ENCODE peak calls at places on chromosomes 7 and 10, in seven cellular contexts. One of them, this sample, is unnamed.

GRCh38 chr7:150631084-150631824 is 931 bp downstream of the GIMAP6 start:
- DNase-seq in H1: no peak
- DNase-seq in mesenchymal stem cell: no peak
- DNase-seq in H9: no peak
- DNase-seq in trophoblast cell: no peak
- DNase-seq in neuronal stem cell: no peak
- DNase-seq in IMR-90: no peak
- DNase-seq in this sample: no peak

GRCh38 chr7:90749774-90750173 is 153.7 kb downstream of the CDK14 start:
- DNase-seq in H9: no peak
- DNase-seq in trophoblast cell: no peak
- DNase-seq in H1: no peak
- DNase-seq in neuronal stem cell: no peak
- DNase-seq in IMR-90: peak
- DNase-seq in mesenchymal stem cell: peak
- DNase-seq in this sample: peak

GRCh38 chr10:30056281-30056680 is 3.1 kb downstream of the JCAD start:
- DNase-seq in mesenchymal stem cell: peak
- DNase-seq in IMR-90: peak
- DNase-seq in trophoblast cell: peak
- DNase-seq in H9: no peak
- DNase-seq in neuronal stem cell: no peak
- DNase-seq in H1: no peak
- DNase-seq in this sample: no peak

GRCh38 chr10:124392651-124393342 is 25.9 kb downstream of the OAT start:
- DNase-seq in IMR-90: no peak
- DNase-seq in neuronal stem cell: no peak
- DNase-seq in mesenchymal stem cell: no peak
- DNase-seq in H9: no peak
- DNase-seq in trophoblast cell: no peak
- DNase-seq in H1: no peak
- DNase-seq in this sample: no peak

GRCh38 chr7:150631866-150632864 is at the start of gene GIMAP6:
- DNase-seq in IMR-90: no peak
- DNase-seq in trophoblast cell: no peak
- DNase-seq in H9: no peak
- DNase-seq in H1: no peak
- DNase-seq in neuronal stem cell: no peak
- DNase-seq in mesenchymal stem cell: no peak
- DNase-seq in this sample: no peak

GRCh38 chr7:34849163-34849960 is 187.9 kb downstream of the DPY19L1 start:
- DNase-seq in H9: no peak
- DNase-seq in IMR-90: no peak
- DNase-seq in mesenchymal stem cell: no peak
- DNase-seq in H1: no peak
- DNase-seq in neuronal stem cell: no peak
- DNase-seq in trophoblast cell: peak
- DNase-seq in this sample: no peak

GRCh38 chr10:50464004-50464409 is 159.7 kb downstream of the SGMS1 start:
- DNase-seq in H9: no peak
- DNase-seq in neuronal stem cell: no peak
- DNase-seq in IMR-90: peak
- DNase-seq in mesenchymal stem cell: peak
- DNase-seq in trophoblast cell: no peak
- DNase-seq in H1: no peak
- DNase-seq in this sample: no peak

GRCh38 chr7:69932034-69932628 is 333.9 kb downstream of the AUTS2 start:
- DNase-seq in H9: no peak
- DNase-seq in IMR-90: peak
- DNase-seq in trophoblast cell: peak
- DNase-seq in H1: no peak
- DNase-seq in mesenchymal stem cell: peak
- DNase-seq in neuronal stem cell: peak
- DNase-seq in this sample: peak

GRCh38 chr7:74051629-74052410 is 23.8 kb downstream of the ELN start:
- DNase-seq in H9: peak
- DNase-seq in IMR-90: no peak
- DNase-seq in H1: no peak
- DNase-seq in neuronal stem cell: no peak
- DNase-seq in trophoblast cell: peak
- DNase-seq in mesenchymal stem cell: peak
- DNase-seq in this sample: peak

GRCh38 chr7:159126496-159127345 is 17.9 kb downstream of the VIPR2 start:
- DNase-seq in neuronal stem cell: no peak
- DNase-seq in H1: no peak
- DNase-seq in trophoblast cell: peak
- DNase-seq in mesenchymal stem cell: no peak
- DNase-seq in IMR-90: no peak
- DNase-seq in H9: peak
- DNase-seq in this sample: no peak

GRCh38 chr7:143255564-143255963 is 7.7 kb upstream of the GSTK1 start:
- DNase-seq in neuronal stem cell: no peak
- DNase-seq in IMR-90: no peak
- DNase-seq in H9: no peak
- DNase-seq in trophoblast cell: no peak
- DNase-seq in H1: no peak
- DNase-seq in mesenchymal stem cell: peak
- DNase-seq in this sample: no peak

GRCh38 chr7:114343949-114344708 is 70.5 kb upstream of the FOXP2 start:
- DNase-seq in IMR-90: no peak
- DNase-seq in H9: no peak
- DNase-seq in H1: no peak
- DNase-seq in neuronal stem cell: no peak
- DNase-seq in trophoblast cell: no peak
- DNase-seq in mesenchymal stem cell: no peak
- DNase-seq in this sample: no peak

GRCh38 chr10:112461029-112461887 is 14.2 kb downstream of the VTI1A start:
- DNase-seq in neuronal stem cell: no peak
- DNase-seq in mesenchymal stem cell: peak
- DNase-seq in trophoblast cell: no peak
- DNase-seq in H1: no peak
- DNase-seq in IMR-90: peak
- DNase-seq in H9: no peak
- DNase-seq in this sample: peak

GRCh38 chr10:110356628-110357245 is 52.0 kb upstream of the SMNDC1 start:
- DNase-seq in mesenchymal stem cell: peak
- DNase-seq in H9: no peak
- DNase-seq in neuronal stem cell: no peak
- DNase-seq in H1: no peak
- DNase-seq in IMR-90: peak
- DNase-seq in trophoblast cell: peak
- DNase-seq in this sample: no peak

GRCh38 chr7:931871-932650 is 22.4 kb downstream of the ADAP1 start:
- DNase-seq in H1: no peak
- DNase-seq in H9: no peak
- DNase-seq in IMR-90: no peak
- DNase-seq in mesenchymal stem cell: no peak
- DNase-seq in trophoblast cell: no peak
- DNase-seq in neuronal stem cell: no peak
- DNase-seq in this sample: no peak

GRCh38 chr7:65938336-65938895 is 43.6 kb downstream of the GUSB start:
- DNase-seq in trophoblast cell: no peak
- DNase-seq in neuronal stem cell: no peak
- DNase-seq in IMR-90: peak
- DNase-seq in H9: no peak
- DNase-seq in H1: no peak
- DNase-seq in mesenchymal stem cell: no peak
- DNase-seq in this sample: no peak

GRCh38 chr7:148882668-148883232 is 1.3 kb downstream of the EZH2 start:
- DNase-seq in mesenchymal stem cell: peak
- DNase-seq in neuronal stem cell: no peak
- DNase-seq in H9: no peak
- DNase-seq in H1: no peak
- DNase-seq in trophoblast cell: no peak
- DNase-seq in IMR-90: no peak
- DNase-seq in this sample: no peak

GRCh38 chr10:77713506-77714280 is 76.1 kb upstream of the KCNMA1 start:
- DNase-seq in trophoblast cell: no peak
- DNase-seq in H1: no peak
- DNase-seq in mesenchymal stem cell: no peak
- DNase-seq in neuronal stem cell: no peak
- DNase-seq in H9: no peak
- DNase-seq in IMR-90: peak
- DNase-seq in this sample: no peak

GRCh38 chr7:117014099-117014656 is 60.9 kb downstream of the ST7 start:
- DNase-seq in H9: no peak
- DNase-seq in mesenchymal stem cell: no peak
- DNase-seq in trophoblast cell: peak
- DNase-seq in IMR-90: no peak
- DNase-seq in H1: no peak
- DNase-seq in neuronal stem cell: no peak
- DNase-seq in this sample: no peak

GRCh38 chr7:1200045-1200444 is 32.6 kb upstream of the UNCX start:
- DNase-seq in H1: no peak
- DNase-seq in H9: no peak
- DNase-seq in trophoblast cell: no peak
- DNase-seq in mesenchymal stem cell: no peak
- DNase-seq in IMR-90: peak
- DNase-seq in neuronal stem cell: no peak
- DNase-seq in this sample: no peak

GRCh38 chr7:126026421-126027088 is 1096.9 kb upstream of the POT1 start:
- DNase-seq in trophoblast cell: no peak
- DNase-seq in mesenchymal stem cell: no peak
- DNase-seq in IMR-90: no peak
- DNase-seq in H9: no peak
- DNase-seq in H1: no peak
- DNase-seq in neuronal stem cell: peak
- DNase-seq in this sample: peak

GRCh38 chr7:37524056-37524455 is 75.4 kb upstream of the ELMO1 start:
- DNase-seq in H9: no peak
- DNase-seq in neuronal stem cell: no peak
- DNase-seq in IMR-90: no peak
- DNase-seq in trophoblast cell: peak
- DNase-seq in H1: no peak
- DNase-seq in mesenchymal stem cell: no peak
- DNase-seq in this sample: no peak

GRCh38 chr10:105150486-105150885 is 509.4 kb downstream of the SORCS3 start:
- DNase-seq in mesenchymal stem cell: no peak
- DNase-seq in trophoblast cell: peak
- DNase-seq in H9: no peak
- DNase-seq in H1: no peak
- DNase-seq in IMR-90: no peak
- DNase-seq in neuronal stem cell: no peak
- DNase-seq in this sample: no peak

GRCh38 chr7:36057375-36057774 is 95.7 kb upstream of the EEPD1 start:
- DNase-seq in H1: no peak
- DNase-seq in mesenchymal stem cell: no peak
- DNase-seq in IMR-90: no peak
- DNase-seq in H9: no peak
- DNase-seq in trophoblast cell: no peak
- DNase-seq in neuronal stem cell: no peak
- DNase-seq in this sample: no peak
- H2BK120ac ChIP-seq in H1: no peak
- H2BK120ac ChIP-seq in mesenchymal stem cell: no peak
- H2BK120ac ChIP-seq in IMR-90: no peak
- H2BK120ac ChIP-seq in H9: no peak
- H2BK120ac ChIP-seq in trophoblast cell: no peak
- H2BK120ac ChIP-seq in neuronal stem cell: no peak
- H2BK120ac ChIP-seq in this sample: no peak

GRCh38 chr7:11675163-11675562 is 156.8 kb downstream of the THSD7A start:
- DNase-seq in H1: no peak
- DNase-seq in H9: no peak
- DNase-seq in neuronal stem cell: no peak
- DNase-seq in trophoblast cell: no peak
- DNase-seq in IMR-90: no peak
- DNase-seq in mesenchymal stem cell: no peak
- DNase-seq in this sample: no peak
- H2BK120ac ChIP-seq in H1: no peak
- H2BK120ac ChIP-seq in H9: no peak
- H2BK120ac ChIP-seq in neuronal stem cell: no peak
- H2BK120ac ChIP-seq in trophoblast cell: no peak
- H2BK120ac ChIP-seq in IMR-90: no peak
- H2BK120ac ChIP-seq in mesenchymal stem cell: no peak
- H2BK120ac ChIP-seq in this sample: no peak

GRCh38 chr10:71439670-71440425 is 43.1 kb downstream of the CDH23 start:
- DNase-seq in mesenchymal stem cell: no peak
- DNase-seq in neuronal stem cell: no peak
- DNase-seq in H9: no peak
- DNase-seq in trophoblast cell: no peak
- DNase-seq in IMR-90: no peak
- DNase-seq in H1: no peak
- DNase-seq in this sample: no peak

GRCh38 chr10:71436268-71436922 is 39.7 kb downstream of the CDH23 start:
- DNase-seq in neuronal stem cell: no peak
- DNase-seq in H1: no peak
- DNase-seq in IMR-90: no peak
- DNase-seq in trophoblast cell: no peak
- DNase-seq in H9: no peak
- DNase-seq in mesenchymal stem cell: no peak
- DNase-seq in this sample: no peak

GRCh38 chr10:71435571-71436267 is 39.0 kb downstream of the CDH23 start:
- DNase-seq in IMR-90: no peak
- DNase-seq in trophoblast cell: no peak
- DNase-seq in H1: no peak
- DNase-seq in mesenchymal stem cell: no peak
- DNase-seq in H9: peak
- DNase-seq in neuronal stem cell: no peak
- DNase-seq in this sample: no peak

GRCh38 chr10:71438761-71439160 is 42.0 kb downstream of the CDH23 start:
- DNase-seq in trophoblast cell: no peak
- DNase-seq in H9: no peak
- DNase-seq in H1: no peak
- DNase-seq in IMR-90: no peak
- DNase-seq in mesenchymal stem cell: no peak
- DNase-seq in neuronal stem cell: no peak
- DNase-seq in this sample: no peak

GRCh38 chr10:71437537-71438058 is 40.9 kb downstream of the CDH23 start:
- DNase-seq in H9: no peak
- DNase-seq in IMR-90: no peak
- DNase-seq in H1: no peak
- DNase-seq in trophoblast cell: no peak
- DNase-seq in mesenchymal stem cell: no peak
- DNase-seq in neuronal stem cell: no peak
- DNase-seq in this sample: no peak
- H2BK120ac ChIP-seq in H9: no peak
- H2BK120ac ChIP-seq in IMR-90: no peak
- H2BK120ac ChIP-seq in H1: no peak
- H2BK120ac ChIP-seq in trophoblast cell: no peak
- H2BK120ac ChIP-seq in mesenchymal stem cell: no peak
- H2BK120ac ChIP-seq in neuronal stem cell: no peak
- H2BK120ac ChIP-seq in this sample: no peak

DNA sequence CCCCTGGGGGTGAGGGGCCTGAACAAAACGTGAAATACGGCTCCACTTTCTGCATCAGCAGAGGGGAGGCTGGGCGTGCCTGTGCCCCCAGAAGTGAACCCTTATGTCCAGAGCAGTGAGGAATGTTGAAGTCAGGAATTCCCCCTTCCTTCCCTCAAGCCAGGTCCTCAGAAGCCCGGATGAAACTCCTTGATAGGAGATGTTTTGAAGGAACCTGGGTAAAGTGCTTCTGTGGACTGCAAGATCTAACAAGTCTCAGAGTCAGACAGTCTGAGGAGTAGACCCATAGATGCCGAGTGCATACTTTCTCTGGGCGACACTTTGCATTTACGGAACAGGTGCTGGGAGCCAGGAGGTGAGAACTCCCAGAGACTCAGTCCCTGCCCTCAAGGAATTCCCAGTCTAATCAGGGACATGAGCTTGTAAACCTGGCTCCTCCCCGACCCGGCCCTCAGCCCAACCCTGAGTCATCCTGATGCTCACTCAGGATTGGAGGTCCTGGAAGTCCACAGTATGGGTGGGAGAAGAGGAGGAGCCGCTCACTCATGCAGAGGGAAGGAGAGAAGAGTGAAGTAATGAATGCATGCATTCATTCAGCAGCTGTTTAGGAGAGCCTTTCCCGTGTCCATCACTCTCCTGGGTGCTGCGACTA is 179.5 kb upstream of the ITGB1 start:
- DNase-seq in trophoblast cell: no peak
- DNase-seq in mesenchymal stem cell: no peak
- DNase-seq in IMR-90: no peak
- DNase-seq in H9: no peak
- DNase-seq in neuronal stem cell: no peak
- DNase-seq in H1: no peak
- DNase-seq in this sample: no peak
- H2BK120ac ChIP-seq in trophoblast cell: no peak
- H2BK120ac ChIP-seq in mesenchymal stem cell: no peak
- H2BK120ac ChIP-seq in IMR-90: peak
- H2BK120ac ChIP-seq in H9: no peak
- H2BK120ac ChIP-seq in neuronal stem cell: no peak
- H2BK120ac ChIP-seq in H1: no peak
- H2BK120ac ChIP-seq in this sample: no peak

This sample was measured in mesendoderm.